ENCODE peak calls at places on chromosomes 1 and 21, in ten cellular contexts. One of them, this sample, is unnamed.

GRCh38 chr1:19385236-19385635 is 73.1 kb downstream of the SLC66A1 start:
- DNase-seq in right atrium auricular region: no peak
- DNase-seq in K562: no peak
- DNase-seq in cardiac muscle cell: no peak
- DNase-seq in fibroblast of mammary gland: no peak
- DNase-seq in astrocyte of the spinal cord: no peak
- DNase-seq in brain microvascular endothelial cell: no peak
- DNase-seq in tibial artery: no peak
- DNase-seq in breast epithelium: no peak
- DNase-seq in ovary: no peak
- DNase-seq in this sample: no peak

GRCh38 chr21:42191064-42191463 is 27.9 kb upstream of the ABCG1 start:
- DNase-seq in right atrium auricular region: peak; percentile 32
- DNase-seq in K562: no peak
- DNase-seq in cardiac muscle cell: no peak
- DNase-seq in fibroblast of mammary gland: no peak
- DNase-seq in astrocyte of the spinal cord: no peak
- DNase-seq in brain microvascular endothelial cell: no peak
- DNase-seq in tibial artery: no peak
- DNase-seq in breast epithelium: peak; percentile 9
- DNase-seq in ovary: no peak
- DNase-seq in this sample: no peak

GRCh38 chr1:154260127-154260526 is 12.3 kb upstream of the HAX1 start:
- DNase-seq in right atrium auricular region: no peak
- DNase-seq in K562: no peak
- DNase-seq in cardiac muscle cell: no peak
- DNase-seq in fibroblast of mammary gland: no peak
- DNase-seq in astrocyte of the spinal cord: no peak
- DNase-seq in brain microvascular endothelial cell: no peak
- DNase-seq in tibial artery: no peak
- DNase-seq in breast epithelium: no peak
- DNase-seq in ovary: no peak
- DNase-seq in this sample: no peak

GRCh38 chr1:21383785-21384401 is 56.0 kb upstream of the NBPF3 start:
- DNase-seq in right atrium auricular region: no peak
- DNase-seq in K562: no peak
- DNase-seq in cardiac muscle cell: no peak
- DNase-seq in fibroblast of mammary gland: no peak
- DNase-seq in astrocyte of the spinal cord: no peak
- DNase-seq in brain microvascular endothelial cell: no peak
- DNase-seq in tibial artery: no peak
- DNase-seq in breast epithelium: no peak
- DNase-seq in ovary: no peak
- DNase-seq in this sample: no peak

GRCh38 chr1:53592985-53593757 is 134.0 kb downstream of the DMRTB1 start:
- DNase-seq in right atrium auricular region: no peak
- DNase-seq in K562: no peak
- DNase-seq in cardiac muscle cell: no peak
- DNase-seq in fibroblast of mammary gland: no peak
- DNase-seq in astrocyte of the spinal cord: no peak
- DNase-seq in brain microvascular endothelial cell: no peak
- DNase-seq in tibial artery: peak; percentile 43
- DNase-seq in breast epithelium: no peak
- DNase-seq in ovary: no peak
- DNase-seq in this sample: no peak

GRCh38 chr1:167056529-167057296 is 33.5 kb downstream of the GPA33 start:
- DNase-seq in right atrium auricular region: no peak
- DNase-seq in K562: no peak
- DNase-seq in cardiac muscle cell: no peak
- DNase-seq in fibroblast of mammary gland: no peak
- DNase-seq in astrocyte of the spinal cord: no peak
- DNase-seq in brain microvascular endothelial cell: no peak
- DNase-seq in tibial artery: no peak
- DNase-seq in breast epithelium: no peak
- DNase-seq in ovary: no peak
- DNase-seq in this sample: no peak

GRCh38 chr1:40314721-40315238 is 2.3 kb downstream of the COL9A2 start:
- DNase-seq in right atrium auricular region: no peak
- DNase-seq in K562: no peak
- DNase-seq in cardiac muscle cell: no peak
- DNase-seq in fibroblast of mammary gland: no peak
- DNase-seq in astrocyte of the spinal cord: no peak
- DNase-seq in brain microvascular endothelial cell: no peak
- DNase-seq in tibial artery: no peak
- DNase-seq in breast epithelium: no peak
- DNase-seq in ovary: no peak
- DNase-seq in this sample: no peak

GRCh38 chr21:15229390-15229789 is 164.6 kb upstream of the NRIP1 start:
- DNase-seq in right atrium auricular region: no peak
- DNase-seq in K562: no peak
- DNase-seq in cardiac muscle cell: no peak
- DNase-seq in fibroblast of mammary gland: no peak
- DNase-seq in astrocyte of the spinal cord: no peak
- DNase-seq in brain microvascular endothelial cell: no peak
- DNase-seq in tibial artery: no peak
- DNase-seq in breast epithelium: no peak
- DNase-seq in ovary: no peak
- DNase-seq in this sample: no peak

GRCh38 chr1:54302951-54303843 is 103.0 kb downstream of the SSBP3 start:
- DNase-seq in right atrium auricular region: no peak
- DNase-seq in K562: no peak
- DNase-seq in cardiac muscle cell: no peak
- DNase-seq in fibroblast of mammary gland: no peak
- DNase-seq in astrocyte of the spinal cord: no peak
- DNase-seq in brain microvascular endothelial cell: peak; percentile 2
- DNase-seq in tibial artery: no peak
- DNase-seq in breast epithelium: no peak
- DNase-seq in ovary: no peak
- DNase-seq in this sample: no peak

GRCh38 chr1:162696286-162696862 is 64.1 kb downstream of the DDR2 start:
- DNase-seq in right atrium auricular region: peak; percentile 82
- DNase-seq in K562: peak; percentile 34
- DNase-seq in cardiac muscle cell: peak; percentile 95
- DNase-seq in fibroblast of mammary gland: peak; percentile 95
- DNase-seq in astrocyte of the spinal cord: peak; percentile 89
- DNase-seq in brain microvascular endothelial cell: peak; percentile 78
- DNase-seq in tibial artery: peak; percentile 85
- DNase-seq in breast epithelium: peak; percentile 53
- DNase-seq in ovary: peak; percentile 92
- DNase-seq in this sample: peak; percentile 98

GRCh38 chr1:118821801-118822200 is 166.3 kb downstream of the TBX15 start:
- DNase-seq in right atrium auricular region: no peak
- DNase-seq in K562: no peak
- DNase-seq in cardiac muscle cell: peak; percentile 16
- DNase-seq in fibroblast of mammary gland: peak; percentile 55
- DNase-seq in astrocyte of the spinal cord: no peak
- DNase-seq in brain microvascular endothelial cell: no peak
- DNase-seq in tibial artery: no peak
- DNase-seq in breast epithelium: no peak
- DNase-seq in ovary: no peak
- DNase-seq in this sample: peak; percentile 58

GRCh38 chr1:229514578-229515275 is 6.6 kb upstream of the NUP133 start:
- DNase-seq in right atrium auricular region: peak; percentile 63
- DNase-seq in K562: peak; percentile 74
- DNase-seq in cardiac muscle cell: peak; percentile 78
- DNase-seq in fibroblast of mammary gland: peak; percentile 73
- DNase-seq in astrocyte of the spinal cord: peak; percentile 67
- DNase-seq in brain microvascular endothelial cell: peak; percentile 83
- DNase-seq in tibial artery: peak; percentile 78
- DNase-seq in breast epithelium: peak; percentile 68
- DNase-seq in ovary: peak; percentile 45
- DNase-seq in this sample: peak; percentile 52

GRCh38 chr21:41768371-41769042 is 1.7 kb upstream of the RIPK4 start:
- DNase-seq in right atrium auricular region: no peak
- DNase-seq in K562: no peak
- DNase-seq in cardiac muscle cell: peak; percentile 51
- DNase-seq in fibroblast of mammary gland: peak; percentile 79
- DNase-seq in astrocyte of the spinal cord: peak; percentile 56
- DNase-seq in brain microvascular endothelial cell: peak; percentile 60
- DNase-seq in tibial artery: peak; percentile 75
- DNase-seq in breast epithelium: no peak
- DNase-seq in ovary: no peak
- DNase-seq in this sample: peak; percentile 77

GRCh38 chr1:111052246-111052645 is 87.6 kb downstream of the DRAM2 start:
- DNase-seq in right atrium auricular region: no peak
- DNase-seq in K562: no peak
- DNase-seq in cardiac muscle cell: peak; percentile 3
- DNase-seq in fibroblast of mammary gland: peak; percentile 2
- DNase-seq in astrocyte of the spinal cord: no peak
- DNase-seq in brain microvascular endothelial cell: no peak
- DNase-seq in tibial artery: no peak
- DNase-seq in breast epithelium: no peak
- DNase-seq in ovary: no peak
- DNase-seq in this sample: no peak

GRCh38 chr1:21696931-21697330 is 27.8 kb upstream of the RAP1GAP start:
- DNase-seq in right atrium auricular region: no peak
- DNase-seq in K562: no peak
- DNase-seq in cardiac muscle cell: no peak
- DNase-seq in fibroblast of mammary gland: no peak
- DNase-seq in astrocyte of the spinal cord: peak; percentile 79
- DNase-seq in brain microvascular endothelial cell: no peak
- DNase-seq in tibial artery: no peak
- DNase-seq in breast epithelium: no peak
- DNase-seq in ovary: no peak
- DNase-seq in this sample: peak; percentile 9

GRCh38 chr1:220300442-220301121 is 28.3 kb upstream of the RAB3GAP2 start:
- DNase-seq in right atrium auricular region: peak; percentile 94
- DNase-seq in K562: peak; percentile 58
- DNase-seq in cardiac muscle cell: peak; percentile 97
- DNase-seq in fibroblast of mammary gland: peak; percentile 90
- DNase-seq in astrocyte of the spinal cord: peak; percentile 88
- DNase-seq in brain microvascular endothelial cell: peak; percentile 97
- DNase-seq in tibial artery: peak; percentile 85
- DNase-seq in breast epithelium: peak; percentile 75
- DNase-seq in ovary: peak; percentile 40
- DNase-seq in this sample: peak; percentile 84
- H3K4me3 ChIP-seq in right atrium auricular region: no peak overlapping the region
- H3K4me3 ChIP-seq in K562: peak overlapping the region; percentile 1
- H3K4me3 ChIP-seq in cardiac muscle cell: no peak overlapping the region
- H3K4me3 ChIP-seq in fibroblast of mammary gland: no peak overlapping the region
- H3K4me3 ChIP-seq in astrocyte of the spinal cord: no peak overlapping the region
- H3K4me3 ChIP-seq in brain microvascular endothelial cell: no peak overlapping the region
- H3K4me3 ChIP-seq in tibial artery: peak overlapping the region; percentile 10
- H3K4me3 ChIP-seq in breast epithelium: no peak overlapping the region
- H3K4me3 ChIP-seq in ovary: no peak overlapping the region
- H3K4me3 ChIP-seq in this sample: no peak overlapping the region

DNA sequence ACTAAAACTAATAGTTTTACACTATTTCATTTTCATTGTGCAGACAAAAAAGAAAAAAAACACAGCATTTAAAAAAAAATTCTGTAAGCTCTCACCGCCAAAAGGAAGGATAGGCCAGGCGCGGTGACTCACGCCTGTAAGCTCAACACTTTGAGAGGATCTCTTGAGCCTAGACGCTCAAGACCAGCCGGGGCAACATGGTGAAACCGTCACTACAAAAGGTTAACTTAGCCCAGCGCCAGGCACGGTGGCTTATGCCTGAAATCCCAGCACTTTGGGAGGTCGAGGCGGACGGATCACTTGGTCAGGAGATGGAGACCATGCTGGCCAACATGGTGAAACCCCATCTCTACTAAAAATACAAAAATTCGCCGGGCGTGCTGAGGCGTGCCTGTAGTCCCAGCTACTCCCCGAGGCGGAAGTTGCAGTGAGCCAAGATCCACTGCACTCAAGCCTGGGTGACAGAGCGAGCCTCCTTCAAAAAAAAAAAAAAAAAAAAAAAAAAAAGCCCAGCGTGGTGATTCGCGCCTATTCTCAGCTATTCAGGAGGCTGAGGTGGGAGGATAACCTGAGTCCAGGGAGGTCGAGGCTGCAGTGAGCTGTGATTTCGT is 14.3 kb upstream of the SPEN start:
- DNase-seq in right atrium auricular region: peak; percentile 76
- DNase-seq in K562: peak; percentile 30
- DNase-seq in cardiac muscle cell: no peak
- DNase-seq in fibroblast of mammary gland: peak; percentile 79
- DNase-seq in astrocyte of the spinal cord: no peak
- DNase-seq in brain microvascular endothelial cell: peak; percentile 28
- DNase-seq in tibial artery: peak; percentile 83
- DNase-seq in breast epithelium: peak; percentile 90
- DNase-seq in ovary: peak; percentile 76
- DNase-seq in this sample: peak; percentile 86
- H3K4me3 ChIP-seq in right atrium auricular region: peak overlapping the region; percentile 76
- H3K4me3 ChIP-seq in K562: peak overlapping the region; percentile 65
- H3K4me3 ChIP-seq in cardiac muscle cell: peak overlapping the region; percentile 50
- H3K4me3 ChIP-seq in fibroblast of mammary gland: peak overlapping the region; percentile 81
- H3K4me3 ChIP-seq in astrocyte of the spinal cord: peak overlapping the region; percentile 87
- H3K4me3 ChIP-seq in brain microvascular endothelial cell: peak overlapping the region; percentile 76
- H3K4me3 ChIP-seq in tibial artery: peak overlapping the region; percentile 83
- H3K4me3 ChIP-seq in breast epithelium: peak overlapping the region; percentile 74
- H3K4me3 ChIP-seq in ovary: peak overlapping the region; percentile 53
- H3K4me3 ChIP-seq in this sample: peak overlapping the region; percentile 65

DNA sequence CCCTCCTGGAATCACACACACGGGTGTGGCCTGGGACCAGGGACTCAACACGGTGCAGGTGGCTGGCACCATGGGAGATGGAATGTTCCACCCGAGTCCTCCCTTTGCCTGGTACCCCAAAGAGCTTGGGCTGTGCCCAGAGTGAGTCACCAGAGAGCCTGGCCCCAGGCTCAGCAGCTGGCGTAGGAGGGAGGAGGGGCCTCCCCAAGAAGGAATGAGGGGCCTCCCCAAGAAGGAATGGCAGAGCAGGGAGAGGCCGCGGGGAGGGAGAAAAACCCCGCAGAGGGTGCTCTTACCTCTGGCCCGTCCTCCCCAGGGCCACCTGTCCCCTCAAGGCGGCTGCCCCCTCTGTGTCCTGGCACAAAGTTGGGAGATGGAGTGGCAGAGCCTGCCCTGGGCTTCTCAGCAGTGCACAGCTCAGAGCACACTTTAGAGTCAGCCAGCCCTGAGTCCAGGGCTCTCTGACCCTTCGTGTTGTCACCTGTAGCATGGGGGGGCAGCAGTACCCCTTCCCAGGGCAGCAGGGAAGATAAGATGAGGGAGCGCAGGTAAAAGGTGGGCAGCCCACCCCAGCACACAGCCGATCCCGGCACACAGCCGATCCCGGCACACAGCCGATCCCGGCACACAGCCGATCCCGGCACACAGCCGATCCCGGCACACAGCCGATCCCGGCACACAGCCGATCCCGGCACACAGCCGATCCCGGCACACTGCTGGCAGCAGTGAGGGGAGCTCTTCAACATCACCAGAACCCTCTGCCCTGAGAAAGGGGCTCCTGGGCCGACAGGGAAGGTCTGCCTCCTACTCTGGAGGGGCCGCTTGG is 20.2 kb upstream of the KCNAB2 start:
- DNase-seq in right atrium auricular region: no peak
- DNase-seq in K562: no peak
- DNase-seq in cardiac muscle cell: no peak
- DNase-seq in fibroblast of mammary gland: no peak
- DNase-seq in astrocyte of the spinal cord: no peak
- DNase-seq in brain microvascular endothelial cell: no peak
- DNase-seq in tibial artery: no peak
- DNase-seq in breast epithelium: peak; percentile 42
- DNase-seq in ovary: no peak
- DNase-seq in this sample: peak; percentile 34
- H3K4me3 ChIP-seq in right atrium auricular region: peak overlapping the region; percentile 30
- H3K4me3 ChIP-seq in K562: no peak overlapping the region
- H3K4me3 ChIP-seq in cardiac muscle cell: no peak overlapping the region
- H3K4me3 ChIP-seq in fibroblast of mammary gland: no peak overlapping the region
- H3K4me3 ChIP-seq in astrocyte of the spinal cord: no peak overlapping the region
- H3K4me3 ChIP-seq in brain microvascular endothelial cell: no peak overlapping the region
- H3K4me3 ChIP-seq in tibial artery: no peak overlapping the region
- H3K4me3 ChIP-seq in breast epithelium: peak overlapping the region; percentile 49
- H3K4me3 ChIP-seq in ovary: no peak overlapping the region
- H3K4me3 ChIP-seq in this sample: no peak overlapping the region

GRCh38 chr1:26922901-26923300 is 1.4 kb downstream of the NUDC start:
- DNase-seq in right atrium auricular region: no peak
- DNase-seq in K562: no peak
- DNase-seq in cardiac muscle cell: no peak
- DNase-seq in fibroblast of mammary gland: no peak
- DNase-seq in astrocyte of the spinal cord: no peak
- DNase-seq in brain microvascular endothelial cell: no peak
- DNase-seq in tibial artery: no peak
- DNase-seq in breast epithelium: no peak
- DNase-seq in ovary: no peak
- DNase-seq in this sample: no peak
- H3K4me3 ChIP-seq in right atrium auricular region: no peak overlapping the region
- H3K4me3 ChIP-seq in K562: peak overlapping the region; percentile 79
- H3K4me3 ChIP-seq in cardiac muscle cell: peak overlapping the region; percentile 45
- H3K4me3 ChIP-seq in fibroblast of mammary gland: peak overlapping the region; percentile 89
- H3K4me3 ChIP-seq in astrocyte of the spinal cord: peak overlapping the region; percentile 89
- H3K4me3 ChIP-seq in brain microvascular endothelial cell: peak overlapping the region; percentile 88
- H3K4me3 ChIP-seq in tibial artery: peak overlapping the region; percentile 95
- H3K4me3 ChIP-seq in breast epithelium: peak overlapping the region; percentile 89
- H3K4me3 ChIP-seq in ovary: no peak overlapping the region
- H3K4me3 ChIP-seq in this sample: peak overlapping the region; percentile 95

This sample was measured in MG63.